ENCODE peak calls at places on chromosomes 2 and 18, in nine cellular contexts. H is Peyer's patch, D is lung, J is tibial nerve, U is aorta, N is dorsolateral prefrontal cortex, T is small intestine, M is vagina, K is MM.1S. F is an unnamed sample.
A peak's percentile ranks its signal among the peaks of the same experiment; 100 is the strongest.

GRCh38 chr2:63790913-63791312 is 50.8 kb upstream of the UGP2 start:
- DNase-seq in H (no peak), D (no peak), J (peak; percentile 8), U (no peak), N (no peak), T (no peak), M (no peak), K (no peak), F (no peak)

GRCh38 chr2:33535409-33535808 is 59.0 kb downstream of the RASGRP3 start:
- DNase-seq in H (no peak), D (no peak), J (no peak), U (no peak), N (no peak), T (no peak), M (no peak), K (no peak), F (no peak)

GRCh38 chr2:3025984-3026383 is 351.6 kb downstream of the EIPR1 start:
- DNase-seq in H (no peak), D (no peak), J (no peak), U (no peak), N (no peak), T (no peak), M (peak; percentile 78), K (no peak), F (no peak)

GRCh38 chr2:72040629-72041403 is 106.8 kb downstream of the CYP26B1 start:
- DNase-seq in H (no peak), D (no peak), J (no peak), U (no peak), N (no peak), T (no peak), M (no peak), K (no peak), F (no peak)

GRCh38 chr2:45289997-45290673 is 280.9 kb upstream of the SIX2 start:
- DNase-seq in H (no peak), D (no peak), J (no peak), U (no peak), N (no peak), T (no peak), M (no peak), K (no peak), F (no peak)

GRCh38 chr2:152743004-152743403 is 24.6 kb downstream of the ARL6IP6 start:
- DNase-seq in H (no peak), D (no peak), J (no peak), U (no peak), N (no peak), T (peak; percentile 53), M (no peak), K (peak; percentile 32), F (no peak)

GRCh38 chr2:222358876-222359275 is 60.1 kb upstream of the PAX3 start:
- DNase-seq in H (no peak), D (peak; percentile 39), J (peak; percentile 9), U (peak; percentile 68), N (no peak), T (no peak), M (no peak), K (no peak), F (peak; percentile 33)

GRCh38 chr2:40797115-40797514 is 345.2 kb upstream of the SLC8A1 start:
- DNase-seq in H (no peak), D (no peak), J (no peak), U (no peak), N (no peak), T (peak; percentile 90), M (no peak), K (no peak), F (no peak)

GRCh38 chr2:38037757-38038615 is 38.0 kb downstream of the CYP1B1 start:
- DNase-seq in H (no peak), D (no peak), J (peak; percentile 41), U (peak; percentile 67), N (no peak), T (no peak), M (no peak), K (no peak), F (peak; percentile 56)

GRCh38 chr18:8516391-8517250 is 92.6 kb upstream of the RAB12 start:
- DNase-seq in H (no peak), D (peak; percentile 13), J (no peak), U (no peak), N (no peak), T (no peak), M (no peak), K (no peak), F (no peak)

GRCh38 chr2:1707771-1708351 is 36.5 kb downstream of the PXDN start:
- DNase-seq in H (no peak), D (peak; percentile 60), J (peak; percentile 51), U (peak; percentile 79), N (no peak), T (peak; percentile 8), M (no peak), K (no peak), F (no peak)

GRCh38 chr2:238286987-238287386 is 1.4 kb downstream of the PER2 start:
- DNase-seq in H (peak; percentile 60), D (no peak), J (no peak), U (peak; percentile 42), N (no peak), T (peak; percentile 48), M (no peak), K (no peak), F (no peak)

GRCh38 chr2:31239842-31240198 is 5.9 kb downstream of the EHD3 start:
- DNase-seq in H (no peak), D (no peak), J (peak; percentile 45), U (peak; percentile 89), N (peak; percentile 49), T (no peak), M (peak; percentile 88), K (no peak), F (peak; percentile 84)

GRCh38 chr2:102514061-102514785 is 41.2 kb downstream of the SLC9A4 start:
- DNase-seq in H (peak; percentile 51), D (no peak), J (no peak), U (no peak), N (no peak), T (peak; percentile 88), M (no peak), K (no peak), F (no peak)

GRCh38 chr2:198615972-198616371 is 811.6 kb downstream of the PLCL1 start:
- DNase-seq in H (peak; percentile 56), D (no peak), J (no peak), U (no peak), N (no peak), T (peak; percentile 75), M (no peak), K (no peak), F (no peak)

DNA sequence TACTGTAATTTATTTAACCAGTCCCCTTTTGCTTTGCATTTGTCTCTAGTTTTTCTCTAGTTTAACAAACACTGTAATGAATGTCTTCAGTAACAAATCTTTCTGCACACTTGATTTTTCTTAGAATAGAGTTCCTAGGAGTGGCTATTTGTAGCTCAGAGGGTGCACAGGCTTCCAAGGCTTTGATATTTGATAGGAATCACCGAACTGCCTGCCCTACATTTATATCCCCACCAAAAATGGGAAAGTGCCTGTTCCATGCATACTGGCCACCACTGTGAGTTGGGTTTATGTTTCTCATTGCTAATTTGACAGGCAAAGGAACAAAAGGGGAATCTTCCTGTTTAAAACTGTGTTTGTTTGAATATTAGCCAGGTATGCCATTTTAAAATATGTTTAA is 238.7 kb downstream of the SH3RF3 start:
- DNase-seq in H (no peak), D (no peak), J (no peak), U (no peak), N (no peak), T (no peak), M (no peak), K (no peak), F (no peak)
- H3K4me3 ChIP-seq in H (no peak overlapping the region), D (no peak overlapping the region), J (no peak overlapping the region), U (no peak overlapping the region), N (no peak overlapping the region), T (no peak overlapping the region), M (no peak overlapping the region), K (no peak overlapping the region), F (no peak overlapping the region)

GRCh38 chr18:46761054-46761769 is 4.4 kb upstream of the ST8SIA5 start:
- DNase-seq in H (no peak), D (no peak), J (no peak), U (no peak), N (no peak), T (no peak), M (no peak), K (no peak), F (no peak)

GRCh38 chr18:46755315-46756171 is 1.3 kb downstream of the ST8SIA5 start:
- DNase-seq in H (no peak), D (no peak), J (no peak), U (no peak), N (no peak), T (no peak), M (no peak), K (no peak), F (no peak)

GRCh38 chr18:46756172-46756558 is 688 bp downstream of the ST8SIA5 start:
- DNase-seq in H (no peak), D (no peak), J (no peak), U (no peak), N (no peak), T (no peak), M (no peak), K (no peak), F (no peak)

GRCh38 chr18:46756559-46757201 is at the start of gene ST8SIA5:
- DNase-seq in H (no peak), D (no peak), J (no peak), U (no peak), N (no peak), T (no peak), M (no peak), K (no peak), F (no peak)

DNA sequence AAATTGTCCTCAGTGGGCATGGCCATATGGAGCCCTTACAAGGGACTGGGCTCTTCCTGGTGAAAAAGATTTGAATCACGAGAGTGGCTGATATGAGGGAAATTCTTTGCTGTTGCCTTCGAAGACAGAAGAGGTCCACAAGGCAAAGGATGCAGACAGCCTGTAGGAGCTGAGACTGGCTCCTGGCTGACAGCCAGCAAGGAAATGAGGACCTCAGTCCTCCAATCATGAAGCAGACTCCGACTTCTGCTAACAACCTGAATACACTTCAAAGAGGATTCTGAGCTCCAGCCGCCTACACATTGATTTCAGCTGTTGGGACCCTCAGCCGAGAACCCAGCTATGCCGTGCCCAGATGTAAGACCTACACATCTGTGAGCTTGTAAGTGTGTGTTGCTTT is 3.0 kb upstream of the ST8SIA5 start:
- DNase-seq in H (no peak), D (no peak), J (no peak), U (no peak), N (no peak), T (no peak), M (no peak), K (no peak), F (no peak)
- H3K27me3 ChIP-seq in H (peaks cover 19% of the 10 kb centered on the region), D (peaks cover 11% of the 10 kb centered on the region), J (peaks cover 50% of the 10 kb centered on the region), U (no peaks in the 10 kb centered on the region), N (no peaks in the 10 kb centered on the region), T (peaks cover 9% of the 10 kb centered on the region), M (peaks cover 8% of the 10 kb centered on the region), K (no peaks in the 10 kb centered on the region), F (peaks cover 62% of the 10 kb centered on the region)

GRCh38 chr2:39484206-39484605 is 47.1 kb upstream of the MAP4K3 start:
- DNase-seq in H (no peak), D (no peak), J (no peak), U (no peak), N (no peak), T (no peak), M (no peak), K (no peak), F (no peak)
- H3K4me3 ChIP-seq in H (no peak overlapping the region), D (no peak overlapping the region), J (no peak overlapping the region), U (no peak overlapping the region), N (no peak overlapping the region), T (no peak overlapping the region), M (no peak overlapping the region), K (no peak overlapping the region), F (no peak overlapping the region)

GRCh38 chr2:23237147-23237546 is 147.8 kb upstream of the KLHL29 start:
- DNase-seq in H (no peak), D (no peak), J (no peak), U (no peak), N (no peak), T (no peak), M (peak; percentile 58), K (no peak), F (no peak)
- H3K27me3 ChIP-seq in H (no peaks in the 10 kb centered on the region), D (no peaks in the 10 kb centered on the region), J (no peaks in the 10 kb centered on the region), U (no peaks in the 10 kb centered on the region), N (no peaks in the 10 kb centered on the region), T (no peaks in the 10 kb centered on the region), M (no peaks in the 10 kb centered on the region), K (no peaks in the 10 kb centered on the region), F (no peaks in the 10 kb centered on the region)